ENCODE peak calls at places on chromosome 22, in ten cellular contexts. One of them, this sample, is unnamed.

GRCh38 chr22:26516503-26516902 is 4.2 kb upstream of the TFIP11 start:
- DNase-seq in cardiac muscle cell: no peak
- DNase-seq in pancreas: no peak
- DNase-seq in suprapubic skin: no peak
- DNase-seq in transverse colon: no peak
- DNase-seq in neuronal stem cell: no peak
- DNase-seq in kidney: no peak
- DNase-seq in H1: no peak
- DNase-seq in lung: no peak
- DNase-seq in CD8-positive, alpha-beta memory T cell: no peak
- DNase-seq in this sample: no peak

GRCh38 chr22:35191412-35191811 is 65.9 kb upstream of the HMGXB4 start:
- DNase-seq in cardiac muscle cell: peak; percentile 32
- DNase-seq in pancreas: no peak
- DNase-seq in suprapubic skin: no peak
- DNase-seq in transverse colon: no peak
- DNase-seq in neuronal stem cell: no peak
- DNase-seq in kidney: no peak
- DNase-seq in H1: no peak
- DNase-seq in lung: no peak
- DNase-seq in CD8-positive, alpha-beta memory T cell: no peak
- DNase-seq in this sample: no peak

GRCh38 chr22:37731804-37732471 is 35.1 kb downstream of the TRIOBP start:
- DNase-seq in cardiac muscle cell: no peak
- DNase-seq in pancreas: no peak
- DNase-seq in suprapubic skin: no peak
- DNase-seq in transverse colon: peak; percentile 63
- DNase-seq in neuronal stem cell: no peak
- DNase-seq in kidney: no peak
- DNase-seq in H1: no peak
- DNase-seq in lung: no peak
- DNase-seq in CD8-positive, alpha-beta memory T cell: no peak
- DNase-seq in this sample: peak; percentile 86

GRCh38 chr22:26045855-26046254 is 123.4 kb upstream of the SEZ6L start:
- DNase-seq in cardiac muscle cell: no peak
- DNase-seq in pancreas: no peak
- DNase-seq in suprapubic skin: no peak
- DNase-seq in transverse colon: no peak
- DNase-seq in neuronal stem cell: no peak
- DNase-seq in kidney: no peak
- DNase-seq in H1: no peak
- DNase-seq in lung: no peak
- DNase-seq in CD8-positive, alpha-beta memory T cell: no peak
- DNase-seq in this sample: no peak

GRCh38 chr22:38080847-38081635 is 2.9 kb downstream of the SLC16A8 start:
- DNase-seq in cardiac muscle cell: peak; percentile 60
- DNase-seq in pancreas: no peak
- DNase-seq in suprapubic skin: no peak
- DNase-seq in transverse colon: peak; percentile 22
- DNase-seq in neuronal stem cell: no peak
- DNase-seq in kidney: peak; percentile 80
- DNase-seq in H1: no peak
- DNase-seq in lung: no peak
- DNase-seq in CD8-positive, alpha-beta memory T cell: no peak
- DNase-seq in this sample: no peak

GRCh38 chr22:30598986-30599385 is 7.3 kb upstream of the PES1 start:
- DNase-seq in cardiac muscle cell: no peak
- DNase-seq in pancreas: no peak
- DNase-seq in suprapubic skin: no peak
- DNase-seq in transverse colon: no peak
- DNase-seq in neuronal stem cell: no peak
- DNase-seq in kidney: no peak
- DNase-seq in H1: no peak
- DNase-seq in lung: no peak
- DNase-seq in CD8-positive, alpha-beta memory T cell: no peak
- DNase-seq in this sample: no peak

GRCh38 chr22:17370036-17370765 is 941 bp downstream of the CECR2 start:
- DNase-seq in cardiac muscle cell: peak; percentile 20
- DNase-seq in pancreas: peak; percentile 29
- DNase-seq in suprapubic skin: no peak
- DNase-seq in transverse colon: no peak
- DNase-seq in neuronal stem cell: no peak
- DNase-seq in kidney: peak; percentile 76
- DNase-seq in H1: no peak
- DNase-seq in lung: no peak
- DNase-seq in CD8-positive, alpha-beta memory T cell: no peak
- DNase-seq in this sample: no peak

GRCh38 chr22:37304595-37305343 is 22.5 kb downstream of the CYTH4 start:
- DNase-seq in cardiac muscle cell: peak; percentile 29
- DNase-seq in pancreas: no peak
- DNase-seq in suprapubic skin: no peak
- DNase-seq in transverse colon: no peak
- DNase-seq in neuronal stem cell: no peak
- DNase-seq in kidney: no peak
- DNase-seq in H1: no peak
- DNase-seq in lung: no peak
- DNase-seq in CD8-positive, alpha-beta memory T cell: no peak
- DNase-seq in this sample: no peak

DNA sequence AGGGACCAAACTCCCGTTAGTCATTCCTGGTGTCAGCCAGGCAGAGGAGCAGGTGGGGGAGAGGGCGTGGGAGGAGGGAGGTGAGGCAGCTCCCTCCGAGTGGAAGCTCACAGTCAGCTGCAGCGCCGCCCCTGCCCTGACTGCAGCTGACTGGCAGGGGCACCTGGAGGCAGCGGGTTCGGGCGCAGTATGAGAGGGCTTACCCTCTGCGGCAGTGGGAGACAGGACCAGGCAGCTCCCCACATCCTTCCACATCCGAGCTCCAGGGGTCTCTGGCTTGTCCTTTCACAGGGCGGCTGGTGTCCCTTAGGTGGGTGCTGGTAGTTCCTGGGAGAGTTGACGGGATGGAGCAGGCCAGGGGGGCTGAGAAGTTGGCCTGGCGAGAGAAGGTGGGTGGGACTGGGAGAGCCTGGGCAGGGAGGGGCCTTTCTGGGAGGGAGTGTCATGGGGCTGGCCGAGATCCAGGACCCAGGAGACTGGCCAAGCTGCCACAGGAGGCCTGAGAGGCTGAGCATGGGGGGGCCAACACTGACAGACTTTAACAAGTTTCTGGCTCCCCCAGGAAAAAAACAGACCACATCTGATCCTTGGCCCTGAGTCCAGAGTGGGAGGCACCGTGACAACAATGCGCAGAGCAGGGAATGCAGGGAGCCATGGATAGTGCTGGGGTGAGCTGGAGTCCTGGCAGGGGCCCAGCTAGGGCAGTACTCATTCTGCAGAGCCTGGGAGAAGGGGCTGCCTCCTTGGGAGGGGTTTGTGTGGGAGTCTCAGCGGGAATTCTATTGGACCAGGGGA is 4.9 kb downstream of the ADORA2A start:
- DNase-seq in cardiac muscle cell: peak; percentile 82
- DNase-seq in pancreas: no peak
- DNase-seq in suprapubic skin: peak; percentile 61
- DNase-seq in transverse colon: peak; percentile 71
- DNase-seq in neuronal stem cell: no peak
- DNase-seq in kidney: peak; percentile 91
- DNase-seq in H1: no peak
- DNase-seq in lung: no peak
- DNase-seq in CD8-positive, alpha-beta memory T cell: no peak
- DNase-seq in this sample: peak; percentile 43
- H3K27ac ChIP-seq in cardiac muscle cell: no peak overlapping the region
- H3K27ac ChIP-seq in pancreas: no peak overlapping the region
- H3K27ac ChIP-seq in suprapubic skin: no peak overlapping the region
- H3K27ac ChIP-seq in transverse colon: peak overlapping the region; percentile 15
- H3K27ac ChIP-seq in neuronal stem cell: no peak overlapping the region
- H3K27ac ChIP-seq in kidney: peak overlapping the region; percentile 48
- H3K27ac ChIP-seq in H1: no peak overlapping the region
- H3K27ac ChIP-seq in lung: no peak overlapping the region
- H3K27ac ChIP-seq in CD8-positive, alpha-beta memory T cell: peak overlapping the region; percentile 10
- H3K27ac ChIP-seq in this sample: peak overlapping the region; percentile 84

DNA sequence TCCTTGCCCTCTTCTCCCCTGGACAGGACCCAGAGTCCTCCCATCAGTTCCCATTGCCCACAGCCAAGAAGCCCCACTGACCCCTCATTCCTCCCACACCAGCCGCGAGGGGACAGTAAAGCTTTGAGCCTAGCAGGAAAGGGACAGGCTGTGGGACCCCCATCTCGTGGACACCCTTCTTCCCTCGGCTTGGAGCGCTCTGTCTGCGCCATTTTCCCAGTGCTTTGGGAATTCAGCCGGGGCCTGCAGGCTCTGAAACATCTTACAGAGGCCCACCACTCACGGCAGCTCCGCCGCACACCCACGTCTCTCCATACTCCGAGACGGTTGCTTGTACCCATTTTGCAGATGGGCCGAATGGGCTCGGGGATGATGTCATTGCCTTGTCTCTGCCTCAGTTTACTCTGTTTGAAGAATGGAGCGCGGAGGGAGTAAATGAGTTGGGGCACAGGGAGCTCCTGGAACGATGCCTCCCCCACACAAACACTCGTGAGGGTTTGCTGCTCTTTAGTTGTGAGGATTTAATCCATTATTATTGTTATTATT is 447.7 kb downstream of the TBC1D22A start:
- DNase-seq in cardiac muscle cell: no peak
- DNase-seq in pancreas: no peak
- DNase-seq in suprapubic skin: peak; percentile 31
- DNase-seq in transverse colon: no peak
- DNase-seq in neuronal stem cell: no peak
- DNase-seq in kidney: peak; percentile 51
- DNase-seq in H1: no peak
- DNase-seq in lung: peak; percentile 21
- DNase-seq in CD8-positive, alpha-beta memory T cell: no peak
- DNase-seq in this sample: no peak
- H3K9me3 ChIP-seq in cardiac muscle cell: no peaks in the 10 kb centered on the region
- H3K9me3 ChIP-seq in pancreas: no peaks in the 10 kb centered on the region
- H3K9me3 ChIP-seq in suprapubic skin: no peaks in the 10 kb centered on the region
- H3K9me3 ChIP-seq in transverse colon: no peaks in the 10 kb centered on the region
- H3K9me3 ChIP-seq in neuronal stem cell: peaks cover 2% of the 10 kb centered on the region
- H3K9me3 ChIP-seq in kidney: no peaks in the 10 kb centered on the region
- H3K9me3 ChIP-seq in H1: peaks cover 87% of the 10 kb centered on the region
- H3K9me3 ChIP-seq in lung: peaks cover 2% of the 10 kb centered on the region
- H3K9me3 ChIP-seq in CD8-positive, alpha-beta memory T cell: no peaks in the 10 kb centered on the region
- H3K9me3 ChIP-seq in this sample: no peaks in the 10 kb centered on the region

DNA sequence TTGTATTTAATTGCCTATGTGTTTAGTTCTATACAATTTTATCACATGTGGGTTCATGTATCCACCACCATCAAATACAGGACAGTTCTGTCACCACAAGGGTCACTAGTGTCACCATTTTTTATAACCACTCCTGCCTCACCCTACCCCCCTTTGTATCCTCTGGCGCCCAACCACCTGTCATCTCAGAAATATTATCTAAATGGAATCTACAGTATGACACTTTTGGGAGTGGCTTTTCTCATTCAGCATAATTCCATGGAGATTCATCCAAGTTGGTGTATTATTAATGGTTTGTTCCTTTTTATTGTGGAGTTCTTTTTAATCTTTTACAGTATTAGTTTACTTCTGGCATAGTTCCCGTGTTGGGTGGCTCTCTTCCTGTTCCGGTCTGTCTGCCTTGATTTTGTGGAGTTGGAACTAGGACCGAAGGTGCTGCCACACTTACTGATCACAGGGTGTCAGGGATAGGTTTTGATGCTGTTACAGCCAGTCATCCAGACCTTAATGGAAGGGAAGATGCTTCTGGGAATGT is 58.5 kb downstream of the TNRC6B start:
- DNase-seq in cardiac muscle cell: no peak
- DNase-seq in pancreas: no peak
- DNase-seq in suprapubic skin: no peak
- DNase-seq in transverse colon: no peak
- DNase-seq in neuronal stem cell: no peak
- DNase-seq in kidney: no peak
- DNase-seq in H1: no peak
- DNase-seq in lung: no peak
- DNase-seq in CD8-positive, alpha-beta memory T cell: no peak
- DNase-seq in this sample: no peak
- H3K4me1 ChIP-seq in cardiac muscle cell: peaks cover 16% of the 10 kb centered on the region
- H3K4me1 ChIP-seq in pancreas: peaks cover 15% of the 10 kb centered on the region
- H3K4me1 ChIP-seq in suprapubic skin: peaks cover 37% of the 10 kb centered on the region
- H3K4me1 ChIP-seq in transverse colon: peaks cover 22% of the 10 kb centered on the region
- H3K4me1 ChIP-seq in neuronal stem cell: peaks cover 24% of the 10 kb centered on the region
- H3K4me1 ChIP-seq in kidney: peaks cover 25% of the 10 kb centered on the region
- H3K4me1 ChIP-seq in H1: peaks cover 13% of the 10 kb centered on the region
- H3K4me1 ChIP-seq in lung: peaks cover 28% of the 10 kb centered on the region
- H3K4me1 ChIP-seq in CD8-positive, alpha-beta memory T cell: peaks cover 44% of the 10 kb centered on the region
- H3K4me1 ChIP-seq in this sample: peaks cover 11% of the 10 kb centered on the region

GRCh38 chr22:36301384-36301828 is 48.5 kb downstream of the APOL1 start:
- DNase-seq in cardiac muscle cell: peak; percentile 71
- DNase-seq in pancreas: peak; percentile 56
- DNase-seq in suprapubic skin: no peak
- DNase-seq in transverse colon: peak; percentile 85
- DNase-seq in neuronal stem cell: peak; percentile 54
- DNase-seq in kidney: peak; percentile 88
- DNase-seq in H1: peak; percentile 71
- DNase-seq in lung: peak; percentile 75
- DNase-seq in CD8-positive, alpha-beta memory T cell: peak; percentile 73
- DNase-seq in this sample: peak; percentile 76

GRCh38 chr22:36303874-36304273 is 50.9 kb downstream of the APOL1 start:
- DNase-seq in cardiac muscle cell: no peak
- DNase-seq in pancreas: no peak
- DNase-seq in suprapubic skin: no peak
- DNase-seq in transverse colon: peak; percentile 64
- DNase-seq in neuronal stem cell: no peak
- DNase-seq in kidney: peak; percentile 76
- DNase-seq in H1: no peak
- DNase-seq in lung: no peak
- DNase-seq in CD8-positive, alpha-beta memory T cell: no peak
- DNase-seq in this sample: peak; percentile 94

GRCh38 chr22:36301851-36302250 is 48.9 kb downstream of the APOL1 start:
- DNase-seq in cardiac muscle cell: no peak
- DNase-seq in pancreas: no peak
- DNase-seq in suprapubic skin: no peak
- DNase-seq in transverse colon: no peak
- DNase-seq in neuronal stem cell: no peak
- DNase-seq in kidney: no peak
- DNase-seq in H1: no peak
- DNase-seq in lung: no peak
- DNase-seq in CD8-positive, alpha-beta memory T cell: no peak
- DNase-seq in this sample: no peak

GRCh38 chr22:36303115-36303467 is 50.2 kb downstream of the APOL1 start:
- DNase-seq in cardiac muscle cell: no peak
- DNase-seq in pancreas: no peak
- DNase-seq in suprapubic skin: no peak
- DNase-seq in transverse colon: no peak
- DNase-seq in neuronal stem cell: no peak
- DNase-seq in kidney: no peak
- DNase-seq in H1: no peak
- DNase-seq in lung: no peak
- DNase-seq in CD8-positive, alpha-beta memory T cell: no peak
- DNase-seq in this sample: no peak

DNA sequence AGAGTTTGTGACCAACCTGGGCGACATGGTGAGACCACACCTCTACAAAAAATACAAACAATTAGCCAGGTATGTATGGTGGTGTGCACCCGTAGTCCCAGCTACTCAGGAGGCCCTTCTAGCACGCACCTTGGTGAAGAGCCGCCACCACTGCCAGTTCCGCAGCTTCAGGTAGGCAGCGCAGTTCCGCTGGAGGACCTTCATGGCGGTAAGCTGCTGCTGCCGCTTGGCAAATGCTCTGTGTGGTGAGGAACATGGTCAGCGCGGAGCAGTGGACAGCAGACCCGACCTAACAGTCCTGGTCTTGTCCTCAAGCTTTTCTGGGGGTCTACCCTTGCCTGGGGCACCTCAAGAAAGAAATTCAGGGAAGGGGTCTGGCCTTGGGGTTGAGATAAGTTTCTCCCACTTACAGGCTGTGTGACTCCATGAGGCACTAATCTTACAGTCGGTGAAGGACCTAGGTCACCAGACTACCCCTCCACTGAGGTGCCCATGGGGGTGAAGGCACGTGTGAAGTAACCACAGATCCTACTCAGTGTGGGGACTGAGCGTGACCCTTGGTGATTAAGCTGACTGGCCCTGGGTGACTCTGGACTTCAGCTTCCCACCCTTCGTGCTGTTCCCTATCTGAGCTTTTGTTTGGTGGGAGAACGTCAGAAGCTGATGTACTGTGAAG is 49.6 kb downstream of the APOL1 start:
- DNase-seq in cardiac muscle cell: no peak
- DNase-seq in pancreas: no peak
- DNase-seq in suprapubic skin: no peak
- DNase-seq in transverse colon: no peak
- DNase-seq in neuronal stem cell: no peak
- DNase-seq in kidney: no peak
- DNase-seq in H1: no peak
- DNase-seq in lung: no peak
- DNase-seq in CD8-positive, alpha-beta memory T cell: no peak
- DNase-seq in this sample: no peak
- H3K27ac ChIP-seq in cardiac muscle cell: peak overlapping the region; percentile 21
- H3K27ac ChIP-seq in pancreas: no peak overlapping the region
- H3K27ac ChIP-seq in suprapubic skin: no peak overlapping the region
- H3K27ac ChIP-seq in transverse colon: peak overlapping the region; percentile 76
- H3K27ac ChIP-seq in neuronal stem cell: no peak overlapping the region
- H3K27ac ChIP-seq in kidney: no peak overlapping the region
- H3K27ac ChIP-seq in H1: no peak overlapping the region
- H3K27ac ChIP-seq in lung: no peak overlapping the region
- H3K27ac ChIP-seq in CD8-positive, alpha-beta memory T cell: no peak overlapping the region
- H3K27ac ChIP-seq in this sample: no peak overlapping the region